ENCODE peak calls at places on chromosomes 1 and 21, in nine cellular contexts. R is transverse colon, V is breast epithelium, K is suprapubic skin, F is esophagus muscularis mucosa, E is K562, O is HCT116, L is HepG2, J is spleen. H is an unnamed sample.
A peak's percentile ranks its signal among the peaks of the same experiment; 100 is the strongest.

GRCh38 chr1:28830814-28831213 is 18.8 kb downstream of the OPRD1 start:
- DNase-seq in R (no peak), V (no peak), K (no peak), F (no peak), E (no peak), O (no peak), L (no peak), J (no peak), H (no peak)

GRCh38 chr1:68213843-68214242 is 18.5 kb downstream of the WLS start:
- DNase-seq in R (peak; percentile 75), V (peak; percentile 78), K (peak; percentile 89), F (peak; percentile 93), E (no peak), O (no peak), L (peak; percentile 3), J (no peak), H (peak; percentile 97)

GRCh38 chr1:112219267-112219666 is 176.7 kb upstream of the CTTNBP2NL start:
- DNase-seq in R (no peak), V (no peak), K (no peak), F (no peak), E (no peak), O (no peak), L (no peak), J (no peak), H (no peak)

GRCh38 chr21:45299026-45299863 is 11.6 kb upstream of the POFUT2 start:
- DNase-seq in R (no peak), V (no peak), K (peak; percentile 45), F (no peak), E (peak; percentile 75), O (no peak), L (no peak), J (peak; percentile 64), H (peak; percentile 63)

GRCh38 chr1:81800741-81801031 is at the start of gene ADGRL2:
- DNase-seq in R (no peak), V (peak; percentile 18), K (peak; percentile 58), F (no peak), E (no peak), O (no peak), L (no peak), J (no peak), H (peak; percentile 70)

GRCh38 chr1:57111210-57111609 is 145.4 kb upstream of the C8B start:
- DNase-seq in R (no peak), V (no peak), K (no peak), F (no peak), E (no peak), O (no peak), L (no peak), J (no peak), H (no peak)

GRCh38 chr1:84960371-84960770 is 36.5 kb downstream of the MCOLN2 start:
- DNase-seq in R (no peak), V (no peak), K (no peak), F (peak; percentile 8), E (no peak), O (no peak), L (peak; percentile 38), J (no peak), H (no peak)

GRCh38 chr21:39657091-39657689 is 44.5 kb downstream of the B3GALT5 start:
- DNase-seq in R (no peak), V (no peak), K (no peak), F (no peak), E (no peak), O (no peak), L (no peak), J (no peak), H (no peak)

GRCh38 chr1:56903778-56904177 is 49.2 kb downstream of the C8A start:
- DNase-seq in R (no peak), V (no peak), K (no peak), F (no peak), E (no peak), O (no peak), L (no peak), J (no peak), H (no peak)

GRCh38 chr1:171286032-171286705 is 27.8 kb upstream of the FMO4 start:
- DNase-seq in R (no peak), V (no peak), K (no peak), F (peak; percentile 53), E (no peak), O (no peak), L (no peak), J (no peak), H (no peak)

GRCh38 chr1:159924025-159924790 is 1.1 kb downstream of the TAGLN2 start:
- DNase-seq in R (peak; percentile 90), V (peak; percentile 86), K (peak; percentile 96), F (peak; percentile 97), E (peak; percentile 91), O (peak; percentile 55), L (peak; percentile 24), J (peak; percentile 94), H (peak; percentile 96)

GRCh38 chr1:20312310-20312709 is 21.6 kb downstream of the VWA5B1 start:
- DNase-seq in R (no peak), V (no peak), K (no peak), F (no peak), E (no peak), O (no peak), L (no peak), J (no peak), H (no peak)

GRCh38 chr21:45011911-45012660 is 62.3 kb upstream of the ADARB1 start:
- DNase-seq in R (peak; percentile 19), V (peak; percentile 84), K (peak; percentile 65), F (no peak), E (no peak), O (peak; percentile 65), L (peak; percentile 95), J (peak; percentile 70), H (peak; percentile 64)

GRCh38 chr1:205438213-205439158 is 16.6 kb upstream of the LEMD1 start:
- DNase-seq in R (peak; percentile 87), V (peak; percentile 74), K (no peak), F (no peak), E (peak; percentile 85), O (peak; percentile 45), L (peak; percentile 58), J (peak; percentile 82), H (peak; percentile 93)

GRCh38 chr1:18160290-18160942 is 52.8 kb downstream of the IGSF21 start:
- DNase-seq in R (peak; percentile 59), V (peak; percentile 36), K (peak; percentile 68), F (no peak), E (no peak), O (no peak), L (no peak), J (no peak), H (peak; percentile 80)

GRCh38 chr1:81974222-81974841 is 173.6 kb downstream of the ADGRL2 start:
- DNase-seq in R (no peak), V (no peak), K (no peak), F (no peak), E (no peak), O (no peak), L (peak; percentile 3), J (no peak), H (no peak)

GRCh38 chr1:26531651-26532131 is 2.1 kb downstream of the RPS6KA1 start:
- DNase-seq in R (peak; percentile 63), V (peak; percentile 68), K (no peak), F (no peak), E (no peak), O (no peak), L (no peak), J (no peak), H (no peak)

GRCh38 chr1:23619299-23620188 is 60.2 kb upstream of the ID3 start:
- DNase-seq in R (peak; percentile 85), V (peak; percentile 37), K (no peak), F (no peak), E (peak; percentile 92), O (no peak), L (no peak), J (peak; percentile 93), H (no peak)

GRCh38 chr1:231629132-231629531 is 2.5 kb downstream of the DISC1 start:
- DNase-seq in R (peak; percentile 63), V (no peak), K (peak; percentile 75), F (no peak), E (no peak), O (no peak), L (no peak), J (no peak), H (peak; percentile 70)

GRCh38 chr1:231625975-231626534 is 535 bp upstream of the DISC1 start:
- DNase-seq in R (no peak), V (no peak), K (no peak), F (no peak), E (no peak), O (no peak), L (no peak), J (no peak), H (no peak)

GRCh38 chr1:231628207-231628876 is 1.8 kb downstream of the DISC1 start:
- DNase-seq in R (no peak), V (no peak), K (no peak), F (no peak), E (no peak), O (no peak), L (peak; percentile 91), J (no peak), H (no peak)

GRCh38 chr1:231626951-231627614 is 493 bp downstream of the DISC1 start:
- DNase-seq in R (peak; percentile 71), V (peak; percentile 26), K (peak; percentile 87), F (no peak), E (no peak), O (no peak), L (peak; percentile 62), J (peak; percentile 91), H (peak; percentile 84)

DNA sequence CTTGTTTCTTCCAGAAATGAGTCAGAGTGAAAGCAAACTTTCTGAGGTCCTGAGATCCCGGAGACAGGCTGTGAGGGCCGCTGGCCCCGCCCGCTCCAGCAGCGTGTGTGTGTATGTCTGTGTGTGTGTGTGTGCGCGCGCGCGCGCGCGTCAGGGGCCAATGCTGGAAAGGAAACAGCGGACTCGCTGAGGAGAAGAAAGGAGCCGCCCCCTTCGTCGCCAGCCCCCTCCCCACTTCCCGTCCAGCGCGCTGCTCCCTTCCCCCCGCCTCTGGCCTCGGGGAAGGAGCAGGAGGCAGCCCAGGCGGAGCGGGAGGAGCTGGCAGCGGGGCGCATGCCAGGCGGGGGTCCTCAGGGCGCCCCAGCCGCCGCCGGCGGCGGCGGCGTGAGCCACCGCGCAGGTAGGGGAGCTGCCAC is at the start of gene DISC1:
- DNase-seq in R (peak; percentile 89), V (peak; percentile 62), K (peak; percentile 90), F (peak; percentile 97), E (peak; percentile 56), O (peak; percentile 32), L (peak; percentile 80), J (peak; percentile 94), H (peak; percentile 93)
- TF ChIP-seq POLR2AphosphoS5 in R (peak; percentile 28), V (no peak), K (no peak), F (peak; percentile 51), E (no peak), O (no peak), L (no peak), J (peak; percentile 63), H (no peak)

GRCh38 chr1:154418062-154418897 is 13.1 kb downstream of the IL6R start:
- DNase-seq in R (peak; percentile 92), V (peak; percentile 71), K (peak; percentile 63), F (no peak), E (no peak), O (peak; percentile 95), L (peak; percentile 99), J (no peak), H (no peak)
- TF ChIP-seq POLR2A in R (peak; percentile 40), V (no peak), K (no peak), F (no peak), E (no peak), O (no peak), L (peak; percentile 63), J (no peak), H (no peak)

GRCh38 chr1:3650248-3651010 is 526 bp upstream of the WRAP73 start:
- DNase-seq in R (no peak), V (no peak), K (peak; percentile 59), F (no peak), E (no peak), O (no peak), L (no peak), J (peak; percentile 81), H (no peak)
- H3K4me3 ChIP-seq in R (peak overlapping the region; percentile 85), V (peak overlapping the region; percentile 81), K (peak overlapping the region; percentile 75), F (peak overlapping the region; percentile 88), E (no peak overlapping the region), O (peak overlapping the region; percentile 86), L (no peak overlapping the region), J (peak overlapping the region; percentile 90), H (peak overlapping the region; percentile 73)

GRCh38 chr1:115089443-115090340 is at the start of gene TSPAN2:
- DNase-seq in R (peak; percentile 78), V (peak; percentile 89), K (peak; percentile 75), F (peak; percentile 95), E (peak; percentile 74), O (no peak), L (no peak), J (peak; percentile 91), H (peak; percentile 98)
- TF ChIP-seq POLR2AphosphoS5 in R (peak; percentile 64), V (no peak), K (no peak), F (peak; percentile 92), E (no peak), O (no peak), L (no peak), J (no peak), H (peak; percentile 76)